ENCODE peak calls at places on chromosome 22, in six cellular contexts. R, F, J, P, T and N are unnamed samples.

GRCh38 chr22:50500452-50500851 is 7.0 kb downstream of the LMF2 start:
- DNase-seq in R (no peak), F (no peak), J (no peak), P (no peak), T (no peak), N (no peak)

GRCh38 chr22:44542561-44543222 is 44.7 kb upstream of the RTL6 start:
- DNase-seq in R (no peak), F (no peak), J (no peak), P (no peak), T (no peak), N (no peak)

GRCh38 chr22:50311606-50312351 is 4.3 kb upstream of the PLXNB2 start:
- DNase-seq in R (no peak), F (no peak), J (no peak), P (no peak), T (no peak), N (no peak)

GRCh38 chr22:38843716-38844660 is at the start of gene NPTXR:
- DNase-seq in R (no peak), F (peak; percentile 80), J (no peak), P (peak; percentile 78), T (peak; percentile 13), N (peak; percentile 64)

GRCh38 chr22:49355206-49355920 is 472.3 kb downstream of the BRD1 start:
- DNase-seq in R (no peak), F (no peak), J (no peak), P (no peak), T (no peak), N (no peak)

GRCh38 chr22:37601540-37602442 is 6.8 kb upstream of the GGA1 start:
- DNase-seq in R (peak; percentile 19), F (peak; percentile 52), J (no peak), P (no peak), T (peak; percentile 30), N (peak; percentile 88)

GRCh38 chr22:27439131-27439530 is 362.4 kb downstream of the MN1 start:
- DNase-seq in R (no peak), F (no peak), J (no peak), P (no peak), T (no peak), N (no peak)

GRCh38 chr22:48188211-48188845 is 1425.9 kb downstream of the TBC1D22A start:
- DNase-seq in R (no peak), F (no peak), J (no peak), P (no peak), T (no peak), N (no peak)

GRCh38 chr22:27152883-27153282 is 495.5 kb downstream of the MIAT start:
- DNase-seq in R (no peak), F (no peak), J (no peak), P (no peak), T (no peak), N (no peak)

GRCh38 chr22:19849800-19850481 is 4.7 kb downstream of the GNB1L start:
- DNase-seq in R (no peak), F (no peak), J (no peak), P (no peak), T (no peak), N (peak; percentile 84)

GRCh38 chr22:49237279-49237678 is 590.4 kb downstream of the BRD1 start:
- DNase-seq in R (no peak), F (no peak), J (no peak), P (no peak), T (no peak), N (no peak)

GRCh38 chr22:26323013-26323412 is 106.0 kb upstream of the ASPHD2 start:
- DNase-seq in R (no peak), F (no peak), J (no peak), P (no peak), T (peak; percentile 15), N (no peak)

GRCh38 chr22:30429887-30430286 is 4.3 kb downstream of the MTFP1 start:
- DNase-seq in R (no peak), F (no peak), J (no peak), P (no peak), T (no peak), N (no peak)

GRCh38 chr22:35154937-35155387 is 89.0 kb downstream of the ISX start:
- DNase-seq in R (peak; percentile 38), F (peak; percentile 78), J (peak; percentile 37), P (peak; percentile 47), T (peak; percentile 20), N (peak; percentile 82)

GRCh38 chr22:19891350-19892248 is 36.9 kb upstream of the GNB1L start:
- DNase-seq in R (peak; percentile 84), F (peak; percentile 78), J (no peak), P (peak; percentile 52), T (peak; percentile 77), N (no peak)

GRCh38 chr22:22870577-22871398 is 16.8 kb upstream of the IGLL5 start:
- DNase-seq in R (no peak), F (no peak), J (no peak), P (no peak), T (no peak), N (no peak)

GRCh38 chr22:31082606-31083376 is 1.7 kb downstream of the SMTN start:
- DNase-seq in R (peak; percentile 26), F (peak; percentile 73), J (peak; percentile 87), P (peak; percentile 75), T (peak; percentile 58), N (peak; percentile 80)

GRCh38 chr22:21762712-21763581 is 27.4 kb upstream of the YPEL1 start:
- DNase-seq in R (no peak), F (no peak), J (no peak), P (no peak), T (no peak), N (no peak)

GRCh38 chr22:27810566-27810965 is 9.0 kb upstream of the MN1 start:
- DNase-seq in R (no peak), F (no peak), J (peak; percentile 61), P (peak; percentile 84), T (peak; percentile 17), N (no peak)

GRCh38 chr22:49300951-49301397 is 526.7 kb downstream of the BRD1 start:
- DNase-seq in R (no peak), F (no peak), J (no peak), P (no peak), T (no peak), N (no peak)

GRCh38 chr22:38098410-38099249 is 11.9 kb downstream of the BAIAP2L2 start:
- DNase-seq in R (no peak), F (no peak), J (no peak), P (no peak), T (peak; percentile 6), N (no peak)

GRCh38 chr22:21025266-21025665 is 7.1 kb downstream of the SLC7A4 start:
- DNase-seq in R (no peak), F (no peak), J (no peak), P (no peak), T (no peak), N (no peak)

GRCh38 chr22:39472570-39473556 is 16.1 kb downstream of the MGAT3 start:
- DNase-seq in R (peak; percentile 20), F (no peak), J (no peak), P (no peak), T (no peak), N (peak; percentile 70)

GRCh38 chr22:18001040-18001893 is 23.1 kb downstream of the MICAL3 start:
- DNase-seq in R (peak; percentile 99), F (peak; percentile 94), J (peak; percentile 94), P (peak; percentile 93), T (peak; percentile 96), N (peak; percentile 91)
- TF ChIP-seq CTCF in R (peak; percentile 42), F (peak; percentile 31), J (peak; percentile 50), P (peak; percentile 52), T (peak; percentile 68), N (peak; percentile 47)

GRCh38 chr22:33539202-33539901 is 380.9 kb downstream of the LARGE1 start:
- DNase-seq in R (no peak), F (no peak), J (no peak), P (no peak), T (no peak), N (no peak)

GRCh38 chr22:33542722-33543121 is 377.6 kb downstream of the LARGE1 start:
- DNase-seq in R (no peak), F (no peak), J (no peak), P (no peak), T (no peak), N (no peak)

GRCh38 chr22:33538277-33538885 is 381.9 kb downstream of the LARGE1 start:
- DNase-seq in R (no peak), F (no peak), J (no peak), P (no peak), T (no peak), N (no peak)

GRCh38 chr22:33542153-33542552 is 378.1 kb downstream of the LARGE1 start:
- DNase-seq in R (no peak), F (no peak), J (peak; percentile 50), P (no peak), T (no peak), N (no peak)

DNA sequence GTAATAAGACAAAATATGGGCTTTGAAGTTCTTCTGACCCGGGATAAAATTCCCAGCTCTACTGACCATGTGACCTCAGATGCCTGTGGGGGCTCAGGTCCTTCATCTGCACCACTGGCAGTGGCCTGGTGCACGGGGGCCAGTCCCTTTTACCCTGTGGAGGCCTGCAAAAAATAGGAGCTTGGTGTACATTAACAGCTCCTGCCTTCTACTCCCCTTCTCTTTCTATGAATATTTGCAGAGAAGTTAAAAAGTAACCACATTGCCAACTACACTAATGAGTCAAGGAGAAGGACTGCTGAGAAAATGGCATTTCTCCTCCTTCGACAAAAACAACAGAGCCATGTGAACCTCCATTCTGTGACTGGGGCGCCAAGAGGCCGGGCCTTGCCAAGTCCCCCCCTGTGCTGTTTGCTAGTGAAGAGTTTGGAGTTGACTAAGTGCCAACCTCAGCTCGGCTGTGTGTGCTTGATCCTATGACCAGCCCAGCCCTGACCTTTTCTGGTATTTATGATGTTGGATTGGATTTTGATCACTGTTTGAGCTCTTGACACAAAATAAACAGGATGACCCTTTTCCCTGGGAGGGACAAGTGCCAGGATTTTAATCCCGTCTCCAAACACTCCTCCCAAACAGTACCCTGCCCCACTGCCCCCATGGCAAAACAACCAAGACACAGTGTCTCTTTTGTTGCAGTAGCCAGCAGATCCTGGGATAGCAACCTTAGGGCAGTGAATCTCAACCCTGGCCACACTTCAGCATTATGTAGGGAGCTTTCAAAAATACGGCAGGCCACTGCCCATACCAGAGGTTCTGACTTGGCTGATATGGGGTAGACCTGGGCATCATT is 380.1 kb downstream of the LARGE1 start:
- DNase-seq in R (no peak), F (no peak), J (peak; percentile 49), P (peak; percentile 87), T (no peak), N (peak; percentile 81)
- TF ChIP-seq CTCF in R (no peak), F (no peak), J (no peak), P (no peak), T (no peak), N (no peak)

DNA sequence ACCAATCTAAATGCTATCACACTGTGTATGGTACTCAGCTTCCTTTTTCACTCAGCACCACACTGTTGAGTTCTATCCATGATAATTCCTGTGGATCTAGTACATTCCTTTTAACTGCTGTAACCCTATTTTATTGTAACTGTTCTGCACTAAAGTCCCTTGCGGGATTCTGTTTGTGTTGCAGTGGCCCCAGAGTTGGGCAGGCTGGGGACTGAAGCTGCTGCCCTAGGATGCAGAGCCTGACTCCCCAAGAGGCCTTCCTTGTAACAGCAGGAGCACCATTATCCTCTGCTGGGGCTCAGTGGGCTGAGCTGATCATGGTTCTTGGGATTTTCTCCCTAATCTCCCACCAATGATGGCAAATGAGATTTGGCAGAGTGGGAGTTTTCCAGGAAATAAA is 77.7 kb downstream of the CABIN1 start:
- DNase-seq in R (peak; percentile 45), F (no peak), J (no peak), P (no peak), T (peak; percentile 33), N (no peak)
- TF ChIP-seq CTCF in R (no peak), F (no peak), J (no peak), P (no peak), T (peak; percentile 32), N (no peak)

DNA sequence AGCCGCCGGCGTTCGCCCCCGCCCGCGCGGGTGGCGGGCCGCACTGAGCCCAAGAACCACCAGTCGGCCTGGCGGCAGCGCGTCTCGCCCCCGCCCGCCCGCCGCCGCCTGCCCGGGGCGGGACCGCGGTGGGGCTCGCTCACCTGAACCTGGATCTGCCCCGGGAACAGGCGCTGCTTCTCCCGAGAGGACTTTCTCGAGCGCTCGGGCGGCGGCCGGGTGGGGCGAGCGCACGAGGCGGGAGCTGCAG is 178 bp downstream of the MYH9 start:
- DNase-seq in R (no peak), F (no peak), J (no peak), P (no peak), T (no peak), N (no peak)
- TF ChIP-seq CTCF in R (no peak), F (no peak), J (no peak), P (no peak), T (no peak), N (no peak)